ENCODE peak calls at places on chromosomes 12 and 14, in seven cellular contexts. M is activated T-helper 1 cell treated with Interleukin-2 at 50 U/mL for 16 hours; O is AG10803; D is activated CD8-positive, alpha-beta memory T cell treated with anti-CD3 and anti-CD28 coated beads for 48 hours; F is nucleus accumbens; W is AML-193; E is ascending aorta. T is an unnamed sample.

GRCh38 chr12:102675672-102676071 is 195.3 kb upstream of the IGF1 start:
- DNase-seq in W (no peak), D (no peak), F (no peak), O (peak; percentile 59), M (no peak), E (no peak), T (no peak)

GRCh38 chr12:124655317-124656213 is 88.2 kb upstream of the NCOR2 start:
- DNase-seq in F (peak; percentile 68), E (no peak), O (peak; percentile 94), D (no peak), W (no peak), M (no peak), T (peak; percentile 62)

GRCh38 chr14:101019974-101020710 is 116.6 kb upstream of the RTL1 start:
- DNase-seq in E (no peak), W (no peak), D (no peak), O (no peak), F (no peak), M (no peak), T (no peak)

GRCh38 chr14:50363734-50364113 is 33.0 kb downstream of the CDKL1 start:
- DNase-seq in O (peak; percentile 71), F (no peak), E (no peak), D (no peak), W (peak; percentile 86), M (peak; percentile 18), T (no peak)

GRCh38 chr14:68687746-68688145 is 105.1 kb downstream of the ZFP36L1 start:
- DNase-seq in D (no peak), O (peak; percentile 98), W (no peak), E (no peak), M (no peak), F (no peak), T (peak; percentile 90)

GRCh38 chr14:23095196-23096108 is at the start of gene C14orf119:
- DNase-seq in D (peak; percentile 64), M (peak; percentile 97), O (peak; percentile 99), F (no peak), W (no peak), E (peak; percentile 99), T (peak; percentile 97)

GRCh38 chr12:104502662-104503061 is 45.9 kb downstream of the CHST11 start:
- DNase-seq in F (no peak), E (no peak), W (no peak), O (no peak), M (no peak), D (no peak), T (no peak)

GRCh38 chr12:68624933-68625332 is 14.2 kb downstream of the RAP1B start:
- DNase-seq in E (no peak), F (no peak), W (no peak), D (no peak), O (no peak), M (no peak), T (no peak)

GRCh38 chr14:102943979-102944378 is 21.5 kb downstream of the AMN start:
- DNase-seq in F (no peak), M (no peak), D (no peak), W (no peak), O (no peak), E (no peak), T (no peak)

GRCh38 chr12:76621582-76622024 is 62.0 kb upstream of the OSBPL8 start:
- DNase-seq in W (peak; percentile 71), D (no peak), E (no peak), O (peak; percentile 61), M (peak; percentile 36), F (peak; percentile 56), T (no peak)

GRCh38 chr12:89345830-89346740 is 6.2 kb downstream of the DUSP6 start:
- DNase-seq in W (peak; percentile 97), F (no peak), M (no peak), O (peak; percentile 59), D (no peak), E (no peak), T (no peak)

GRCh38 chr12:30219047-30219446 is 435.3 kb upstream of the TMTC1 start:
- DNase-seq in E (no peak), W (no peak), D (no peak), F (no peak), O (no peak), M (no peak), T (no peak)

GRCh38 chr14:106844608-106845285 is 1318.4 kb downstream of the TMEM121 start:
- DNase-seq in D (peak; percentile 21), W (peak; percentile 74), M (peak; percentile 46), O (no peak), F (no peak), E (no peak), T (no peak)

GRCh38 chr12:76738824-76739579 is 24.9 kb upstream of the ZDHHC17 start:
- DNase-seq in F (no peak), O (no peak), E (no peak), W (no peak), D (no peak), M (no peak), T (no peak)

GRCh38 chr12:108722463-108722862 is 8.9 kb downstream of the CORO1C start:
- DNase-seq in F (no peak), D (no peak), W (no peak), M (no peak), O (peak; percentile 35), E (no peak), T (no peak)

GRCh38 chr12:107522692-107523477 is 162.7 kb upstream of the PWP1 start:
- DNase-seq in F (no peak), M (no peak), E (no peak), O (no peak), D (no peak), W (no peak), T (no peak)

GRCh38 chr14:30088620-30089019 is 161.0 kb upstream of the PRKD1 start:
- DNase-seq in W (no peak), M (no peak), D (no peak), E (no peak), O (no peak), F (no peak), T (no peak)

GRCh38 chr14:55889124-55889523 is 229.1 kb upstream of the PELI2 start:
- DNase-seq in M (no peak), E (no peak), O (no peak), F (no peak), W (no peak), D (no peak), T (no peak)

GRCh38 chr14:63893701-63894458 is 41.1 kb downstream of the SYNE2 start:
- DNase-seq in M (no peak), W (no peak), E (no peak), F (no peak), D (no peak), O (peak; percentile 90), T (peak; percentile 81)

GRCh38 chr12:130601327-130601726 is 114.8 kb downstream of the RIMBP2 start:
- DNase-seq in D (no peak), O (no peak), M (no peak), E (no peak), F (no peak), W (no peak), T (no peak)

GRCh38 chr12:24879644-24880043 is 69.3 kb downstream of the BCAT1 start:
- DNase-seq in O (peak; percentile 38), D (no peak), W (no peak), E (no peak), F (no peak), M (no peak), T (no peak)

T was measured in GM04503.